ENCODE peak calls at places on chromosomes 3 and 15, in five cellular contexts. A, U, J, P and Y are unnamed samples. For H3K4me1, the result is how much of the 10 kb centered on the place peaks cover.

GRCh38 chr3:136305879-136306278 is 55.7 kb downstream of the PCCB start:
- DNase-seq in U (no peak), P (no peak), A (peak), J (no peak), Y (peak)

GRCh38 chr3:170038434-170039110 is 777 bp downstream of the GPR160 start:
- DNase-seq in U (no peak), J (peak), P (no peak), A (peak), Y (no peak)

GRCh38 chr3:123194552-123194951 is 7.2 kb upstream of the SEC22A start:
- DNase-seq in P (peak), A (no peak), U (no peak), J (no peak), Y (peak)

GRCh38 chr3:142946861-142947260 is 16.6 kb downstream of the PAQR9 start:
- DNase-seq in U (no peak), J (no peak), P (no peak), A (no peak), Y (no peak)

GRCh38 chr3:54837964-54838363 is 89.9 kb downstream of the LRTM1 start:
- DNase-seq in J (no peak), P (no peak), A (peak), U (no peak), Y (peak)

GRCh38 chr3:125055165-125055912 is 458 bp downstream of the HEG1 start:
- DNase-seq in U (no peak), A (peak), J (no peak), P (no peak), Y (peak)

GRCh38 chr15:50865515-50866370 is 42.7 kb upstream of the AP4E1 start:
- DNase-seq in U (no peak), A (no peak), J (no peak), P (no peak), Y (no peak)

GRCh38 chr3:71450985-71451560 is 132.5 kb downstream of the FOXP1 start:
- DNase-seq in J (no peak), P (no peak), U (no peak), A (peak), Y (peak)

GRCh38 chr15:92520914-92521623 is 127.4 kb downstream of the ST8SIA2 start:
- DNase-seq in J (no peak), A (no peak), P (no peak), U (no peak), Y (no peak)

GRCh38 chr3:67765575-67765974 is 111.2 kb upstream of the SUCLG2 start:
- DNase-seq in J (no peak), P (no peak), A (no peak), U (no peak), Y (peak)

GRCh38 chr3:40243056-40243455 is 66.5 kb upstream of the EIF1B start:
- DNase-seq in A (no peak), U (no peak), J (no peak), P (no peak), Y (no peak)

GRCh38 chr3:30988774-30989173 is 94.3 kb upstream of the GADL1 start:
- DNase-seq in P (no peak), U (no peak), J (no peak), A (no peak), Y (no peak)

GRCh38 chr15:49036650-49037545 is 9.3 kb downstream of the SECISBP2L start:
- DNase-seq in J (no peak), A (peak), U (no peak), P (no peak), Y (peak)

GRCh38 chr3:109149078-109149477 is 12.6 kb downstream of the C3orf85 start:
- DNase-seq in U (no peak), J (no peak), P (no peak), A (no peak), Y (no peak)

GRCh38 chr15:66095871-66096710 is 157.5 kb downstream of the MEGF11 start:
- DNase-seq in A (no peak), P (no peak), U (no peak), J (no peak), Y (no peak)

GRCh38 chr15:64686130-64686735 is 89.2 kb downstream of the RBPMS2 start:
- DNase-seq in P (no peak), J (no peak), U (no peak), A (peak), Y (peak)

GRCh38 chr15:42143356-42143755 is 13.1 kb downstream of the PLA2G4F start:
- DNase-seq in P (no peak), U (no peak), A (no peak), J (no peak), Y (no peak)

GRCh38 chr3:56613016-56613415 is 56.0 kb downstream of the CCDC66 start:
- DNase-seq in P (no peak), J (no peak), U (no peak), A (no peak), Y (no peak)

GRCh38 chr3:125087768-125088391 is 32.1 kb upstream of the HEG1 start:
- DNase-seq in U (no peak), A (peak), J (no peak), P (no peak), Y (peak)

GRCh38 chr15:89772933-89773583 is 3.1 kb upstream of the MESP2 start:
- DNase-seq in J (no peak), P (no peak), A (peak), U (no peak), Y (peak)

GRCh38 chr3:160678447-160678846 is 1.5 kb downstream of the ARL14 start:
- DNase-seq in P (no peak), J (no peak), U (no peak), A (peak), Y (no peak)

GRCh38 chr3:194148383-194148782 is 12.4 kb downstream of the HES1 start:
- DNase-seq in A (peak), J (no peak), U (no peak), P (no peak), Y (peak)

GRCh38 chr3:161649900-161650484 is 153.4 kb downstream of the OTOL1 start:
- DNase-seq in P (no peak), U (no peak), A (no peak), J (no peak), Y (no peak)

GRCh38 chr3:4978966-4979400 is 254 bp upstream of the BHLHE40 start:
- DNase-seq in U (peak), J (peak), P (no peak), A (peak), Y (peak)

GRCh38 chr3:129039271-129040038 is 21.1 kb upstream of the GP9 start:
- DNase-seq in A (peak), J (no peak), P (no peak), U (no peak), Y (no peak)

GRCh38 chr3:122912772-122913538 is 114.6 kb downstream of the SEMA5B start:
- DNase-seq in U (no peak), A (no peak), J (no peak), P (no peak), Y (no peak)

GRCh38 chr3:175179055-175179454 is 319.9 kb downstream of the NAALADL2 start:
- DNase-seq in U (no peak), P (no peak), A (no peak), J (no peak), Y (peak)

GRCh38 chr15:36925671-36926421 is 174.5 kb downstream of the MEIS2 start:
- DNase-seq in U (no peak), P (no peak), A (no peak), J (no peak), Y (no peak)

GRCh38 chr3:124118397-124118796 is 126.5 kb upstream of the ROPN1 start:
- DNase-seq in J (no peak), A (peak), P (no peak), U (no peak), Y (peak)

GRCh38 chr3:4821331-4821730 is 157.9 kb upstream of the BHLHE40 start:
- DNase-seq in U (no peak), P (no peak), A (no peak), J (no peak), Y (no peak)

GRCh38 chr3:29156071-29156715 is 124.7 kb upstream of the RBMS3 start:
- DNase-seq in J (no peak), P (no peak), U (no peak), A (no peak), Y (peak)

GRCh38 chr3:162007722-162008121 is 511.1 kb downstream of the OTOL1 start:
- DNase-seq in J (no peak), A (peak), P (no peak), U (no peak), Y (no peak)

GRCh38 chr15:32849769-32850668 is 132.2 kb downstream of the GREM1 start:
- DNase-seq in J (no peak), U (no peak), P (no peak), A (peak), Y (peak)

GRCh38 chr3:49998326-49998725 is 58.4 kb downstream of the RBM6 start:
- DNase-seq in P (no peak), A (peak), J (no peak), U (no peak), Y (peak)

GRCh38 chr3:23830869-23831484 is 25.2 kb downstream of the UBE2E1 start:
- DNase-seq in P (no peak), U (no peak), A (no peak), J (no peak), Y (no peak)

DNA sequence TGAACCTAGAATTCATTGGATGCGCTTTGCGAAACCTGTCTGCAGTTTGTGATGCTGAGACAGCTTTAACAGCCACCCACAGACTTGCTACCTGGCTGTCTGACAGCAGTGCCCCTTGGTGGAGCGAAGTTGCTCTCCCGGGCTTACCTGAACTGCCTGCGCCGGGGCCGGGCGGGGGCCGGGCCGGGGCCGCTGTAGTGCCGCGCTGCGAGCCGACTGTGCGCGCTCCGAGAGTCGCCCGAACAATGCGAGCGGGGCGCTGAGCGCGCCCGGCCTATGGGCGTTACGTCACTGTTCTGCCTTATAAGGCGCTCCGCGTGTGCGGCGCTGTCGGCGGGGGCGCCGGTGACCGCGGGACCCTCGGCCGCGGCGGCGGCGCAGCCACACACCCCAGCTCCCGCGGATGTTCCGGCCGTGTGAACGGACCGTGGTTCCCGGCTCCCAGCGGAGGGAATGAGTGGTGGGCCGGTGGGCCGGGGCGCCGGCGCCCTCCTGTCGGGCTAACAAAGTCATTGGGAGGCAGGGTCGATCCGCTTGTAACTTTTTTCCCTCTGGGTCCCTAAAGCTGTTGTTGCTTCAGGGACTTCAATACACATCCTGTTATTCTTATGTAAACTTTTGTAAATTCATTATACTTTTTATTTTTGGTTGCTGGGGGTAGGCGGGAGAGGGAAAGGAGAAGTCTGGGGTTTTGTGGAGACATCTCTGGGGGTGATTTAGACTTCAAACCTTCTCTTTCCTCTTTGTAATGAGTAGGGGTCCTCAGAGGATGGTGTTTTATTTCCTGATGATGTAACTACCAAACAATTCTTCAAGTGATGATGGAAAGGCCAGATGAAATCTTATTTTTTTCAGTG is 58.5 kb downstream of the CMSS1 start:
- DNase-seq in A (peak), J (peak), P (peak), U (no peak), Y (peak)
- H3K4me1 ChIP-seq in A (under half), J (under half), P (under half), U (under half), Y (under half)

DNA sequence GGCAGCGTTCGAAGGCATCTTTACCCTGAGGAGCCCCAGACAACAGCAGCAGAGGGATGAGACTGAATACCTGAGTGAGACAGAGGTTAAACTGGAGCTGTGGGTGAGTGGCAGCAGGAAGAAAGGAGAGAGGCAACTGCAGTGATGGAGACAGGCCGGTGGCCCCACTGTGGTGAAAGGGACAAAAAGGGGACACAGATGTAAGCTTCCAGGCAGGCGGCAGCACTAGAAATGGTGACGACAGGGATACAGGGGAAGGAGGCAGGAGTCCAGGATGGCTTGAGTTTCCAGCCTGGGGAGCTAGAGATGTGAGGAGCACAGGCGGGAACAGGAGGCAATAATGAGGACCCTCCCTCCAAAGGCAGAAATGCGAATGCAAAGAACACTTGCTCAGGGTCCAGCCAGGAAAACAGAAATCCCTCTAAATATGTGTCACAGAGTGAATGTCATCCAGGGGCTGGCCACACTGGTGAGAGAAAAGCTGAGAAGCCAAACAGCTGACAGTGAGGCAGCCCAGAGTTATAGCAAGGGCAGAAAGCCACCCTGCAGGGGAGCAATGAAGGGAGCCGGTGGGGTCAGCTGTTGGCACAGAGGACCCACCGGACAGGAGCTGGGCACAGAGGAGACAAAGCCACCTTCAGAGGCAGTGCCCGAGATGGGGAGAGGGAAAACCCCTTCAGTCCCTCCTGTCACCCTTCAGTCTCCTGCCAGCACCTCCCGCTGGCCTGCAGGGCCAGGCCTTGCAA is 70.1 kb downstream of the TBC1D2B start:
- DNase-seq in U (no peak), P (no peak), J (no peak), A (no peak), Y (no peak)
- H3K4me1 ChIP-seq in U (half or more), P (under half), J (half or more), A (half or more), Y (under half)

GRCh38 chr3:111913163-111913763 is 54.2 kb downstream of the PHLDB2 start:
- DNase-seq in A (no peak), U (no peak), P (no peak), J (no peak), Y (no peak)
- H3K4me1 ChIP-seq in A (under half), U (under half), P (under half), J (under half), Y (under half)

GRCh38 chr15:73930371-73930770 is 4.1 kb downstream of the LOXL1 start:
- DNase-seq in A (peak), J (peak), U (no peak), P (no peak), Y (peak)
- H3K4me1 ChIP-seq in A (half or more), J (under half), U (half or more), P (under half), Y (under half)

GRCh38 chr15:80468776-80469175 is 64.6 kb downstream of the ARNT2 start:
- DNase-seq in U (no peak), J (no peak), P (no peak), A (no peak), Y (no peak)
- H3K4me1 ChIP-seq in U (under half), J (under half), P (under half), A (under half), Y (under half)

GRCh38 chr15:25783134-25783533 is 80.0 kb downstream of the ATP10A start:
- DNase-seq in J (no peak), U (no peak), A (no peak), P (no peak), Y (no peak)

GRCh38 chr15:25784876-25785642 is 78.1 kb downstream of the ATP10A start:
- DNase-seq in J (no peak), U (no peak), A (peak), P (no peak), Y (peak)

GRCh38 chr15:25784141-25784540 is 79.0 kb downstream of the ATP10A start:
- DNase-seq in P (no peak), A (no peak), J (no peak), U (no peak), Y (peak)

GRCh38 chr15:25785643-25786029 is 77.5 kb downstream of the ATP10A start:
- DNase-seq in A (no peak), P (no peak), J (no peak), U (no peak), Y (no peak)

DNA sequence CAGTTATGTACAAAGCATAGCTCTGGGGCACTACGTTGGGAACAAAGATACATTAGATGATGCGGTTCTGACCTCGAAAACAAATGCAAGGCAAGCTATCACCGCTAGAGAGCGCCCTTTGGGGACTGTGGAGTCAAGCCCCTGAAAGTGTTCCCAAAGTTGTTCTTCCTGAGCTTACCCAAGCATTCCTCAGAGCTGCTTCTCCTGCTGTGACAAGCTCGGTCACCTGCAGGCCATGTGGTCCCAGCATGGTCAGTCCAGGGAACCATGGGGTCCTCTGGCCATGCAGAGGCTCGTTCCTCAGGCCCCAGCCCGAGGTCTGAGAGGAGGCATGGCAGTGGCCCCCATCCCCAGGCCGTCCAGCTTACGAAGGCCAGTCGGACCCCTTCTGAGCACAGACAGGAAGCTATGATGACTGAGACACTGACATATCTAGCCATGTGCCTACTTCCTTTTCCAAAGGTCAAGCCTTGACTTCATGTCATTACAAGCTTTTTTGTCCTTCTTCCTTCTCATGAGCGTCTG is 79.5 kb downstream of the ATP10A start:
- DNase-seq in P (peak), A (peak), J (no peak), U (no peak), Y (peak)
- H3K4me1 ChIP-seq in P (under half), A (under half), J (under half), U (under half), Y (under half)

GRCh38 chr3:38541800-38542199 is 45.7 kb downstream of the EXOG start:
- DNase-seq in P (no peak), J (no peak), U (no peak), A (no peak), Y (no peak)

GRCh38 chr3:38544926-38545325 is 48.8 kb downstream of the EXOG start:
- DNase-seq in J (no peak), U (no peak), P (no peak), A (no peak), Y (no peak)

GRCh38 chr3:38545396-38545949 is 49.3 kb downstream of the EXOG start:
- DNase-seq in A (no peak), J (no peak), P (no peak), U (no peak), Y (no peak)

GRCh38 chr3:38542401-38543298 is 46.5 kb downstream of the EXOG start:
- DNase-seq in P (no peak), U (no peak), A (no peak), J (no peak), Y (peak)

GRCh38 chr3:38543602-38544001 is 47.5 kb downstream of the EXOG start:
- DNase-seq in J (no peak), A (no peak), P (no peak), U (no peak), Y (peak)
- H3K4me1 ChIP-seq in J (under half), A (under half), P (under half), U (under half), Y (under half)

DNA sequence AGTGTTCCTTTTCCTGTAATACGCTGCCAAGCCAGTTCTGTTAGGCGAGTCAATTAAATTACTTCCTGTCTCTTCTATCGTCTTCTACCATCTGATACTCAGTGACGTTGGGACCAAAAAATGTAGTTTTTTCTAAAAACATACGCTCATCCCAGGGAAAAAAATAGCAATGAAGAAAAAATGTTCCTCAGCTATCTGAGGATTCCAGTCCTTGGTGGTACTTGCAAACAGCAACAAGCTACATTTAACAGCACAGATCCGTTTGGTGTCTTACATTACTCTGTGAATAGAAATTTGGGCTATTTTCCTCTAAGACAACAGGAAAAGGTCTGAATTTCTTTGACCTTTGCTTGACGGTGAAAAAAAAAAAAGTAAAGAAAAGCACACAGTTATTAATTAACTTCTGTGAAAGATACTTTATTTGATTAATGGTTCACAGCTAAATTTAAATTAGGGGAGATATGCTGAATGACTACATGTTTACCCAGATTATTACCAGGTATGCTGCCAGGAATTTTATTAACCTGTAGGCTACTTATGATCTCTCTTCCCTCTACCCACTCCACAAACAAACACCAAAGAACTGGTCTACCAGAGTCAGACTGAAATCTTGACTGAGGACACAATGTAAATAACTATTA is 254.4 kb upstream of the ZPLD1 start:
- DNase-seq in A (peak), P (no peak), J (no peak), U (no peak), Y (peak)
- H3K4me1 ChIP-seq in A (under half), P (under half), J (half or more), U (half or more), Y (under half)